ENCODE peak calls at places on chromosomes 16 and 17, in seven cellular contexts. Q is colonic mucosa; E is posterior cingulate gyrus; I is A172; A is neuronal stem cell; T is stimulated activated CD8-positive, alpha-beta memory T cell treated with anti-CD3 and anti-CD28 coated beads, Interleukin-4, amount 100 ng/mL, for 24 hours; U is mesendoderm. J is an unnamed sample.

GRCh38 chr16:85914423-85914794 is 15.4 kb downstream of the IRF8 start:
- DNase-seq in T (no peak), Q (no peak), A (no peak), E (no peak), U (no peak), I (no peak), J (no peak)

GRCh38 chr16:14007460-14007859 is 63.7 kb upstream of the MRTFB start:
- DNase-seq in E (no peak), A (no peak), Q (no peak), U (no peak), I (peak; percentile 34), T (no peak), J (no peak)

GRCh38 chr16:10828851-10829331 is 10.3 kb upstream of the TVP23A start:
- DNase-seq in U (no peak), Q (peak; percentile 78), T (no peak), E (peak; percentile 71), A (no peak), I (peak; percentile 55), J (peak; percentile 78)

GRCh38 chr16:50246299-50247122 is 19.8 kb upstream of the ADCY7 start:
- DNase-seq in U (peak; percentile 41), A (no peak), E (no peak), T (no peak), I (no peak), Q (peak; percentile 29), J (peak; percentile 6)

GRCh38 chr17:83030432-83030831 is 49.0 kb upstream of the METRNL start:
- DNase-seq in T (no peak), Q (no peak), I (no peak), U (no peak), E (no peak), A (no peak), J (no peak)

GRCh38 chr16:57017251-57017650 is 27.9 kb downstream of the NLRC5 start:
- DNase-seq in I (peak; percentile 18), U (no peak), Q (no peak), T (no peak), E (no peak), A (no peak), J (peak; percentile 71)

GRCh38 chr16:69482410-69482951 is 58.1 kb downstream of the CYB5B start:
- DNase-seq in A (no peak), I (peak; percentile 88), E (peak; percentile 23), U (no peak), Q (peak; percentile 28), T (no peak), J (no peak)

GRCh38 chr16:75854117-75854516 is 127.8 kb upstream of the CPHXL start:
- DNase-seq in U (no peak), Q (no peak), E (no peak), T (no peak), I (no peak), A (no peak), J (no peak)

GRCh38 chr17:8477653-8478441 is 42.2 kb downstream of the NDEL1 start:
- DNase-seq in T (no peak), A (no peak), U (no peak), E (no peak), Q (no peak), I (no peak), J (no peak)

GRCh38 chr17:76805319-76805718 is 62.9 kb upstream of the MGAT5B start:
- DNase-seq in U (no peak), T (no peak), A (no peak), E (no peak), Q (no peak), I (peak; percentile 49), J (peak; percentile 29)

GRCh38 chr17:55116440-55116914 is 147.9 kb downstream of the STXBP4 start:
- DNase-seq in E (no peak), I (no peak), U (no peak), T (no peak), Q (no peak), A (no peak), J (no peak)

GRCh38 chr17:7383742-7384488 is 3.0 kb downstream of the TNK1 start:
- DNase-seq in U (peak; percentile 80), I (no peak), T (peak; percentile 61), Q (no peak), A (no peak), E (peak; percentile 40), J (no peak)

GRCh38 chr17:77516902-77517301 is 376.1 kb downstream of the SEC14L1 start:
- DNase-seq in I (peak; percentile 73), T (no peak), E (no peak), Q (no peak), A (no peak), U (peak; percentile 35), J (peak; percentile 84)

GRCh38 chr17:35257080-35257701 is 14.3 kb downstream of the SLFN5 start:
- DNase-seq in I (peak; percentile 84), Q (peak; percentile 74), E (no peak), T (no peak), U (no peak), A (no peak), J (peak; percentile 67)

GRCh38 chr17:40671282-40671681 is 6.3 kb upstream of the KRT222 start:
- DNase-seq in Q (no peak), A (no peak), U (no peak), T (no peak), E (no peak), I (no peak), J (no peak)

GRCh38 chr16:79874391-79874790 is 273.9 kb upstream of the MAF start:
- DNase-seq in A (no peak), E (no peak), Q (no peak), U (no peak), I (no peak), T (no peak), J (peak; percentile 97)

GRCh38 chr17:15941781-15942180 is 3.1 kb upstream of the ADORA2B start:
- DNase-seq in U (no peak), Q (no peak), E (no peak), I (no peak), A (no peak), T (no peak), J (peak; percentile 40)

GRCh38 chr17:32528825-32529224 is 42.0 kb downstream of the CDK5R1 start:
- DNase-seq in Q (no peak), A (no peak), U (no peak), I (no peak), E (no peak), T (no peak), J (no peak)

GRCh38 chr16:85252014-85252413 is 139.7 kb upstream of the CIBAR2 start:
- DNase-seq in Q (no peak), T (no peak), I (no peak), A (no peak), E (no peak), U (no peak), J (no peak)

GRCh38 chr17:43398724-43399595 is at the start of gene ARL4D:
- DNase-seq in E (peak; percentile 89), I (peak; percentile 63), Q (peak; percentile 92), U (peak; percentile 89), T (peak; percentile 74), A (peak; percentile 86), J (peak; percentile 67)

GRCh38 chr16:78130950-78131349 is 31.5 kb downstream of the WWOX start:
- DNase-seq in A (no peak), I (no peak), Q (no peak), T (no peak), U (no peak), E (no peak), J (no peak)

GRCh38 chr16:50326835-50327465 is 41.8 kb downstream of the BRD7 start:
- DNase-seq in A (peak; percentile 8), I (peak; percentile 29), U (peak; percentile 77), Q (no peak), T (peak; percentile 38), E (no peak), J (no peak)

GRCh38 chr17:10871914-10872313 is 34.0 kb upstream of the PIRT start:
- DNase-seq in U (no peak), A (no peak), T (no peak), I (no peak), Q (peak; percentile 23), E (no peak), J (no peak)

GRCh38 chr16:86775401-86775985 is 197.1 kb downstream of the FOXL1 start:
- DNase-seq in Q (no peak), U (peak; percentile 44), E (no peak), A (no peak), T (no peak), I (peak; percentile 52), J (peak; percentile 50)

GRCh38 chr16:88329726-88330700 is 52.7 kb upstream of the ZNF469 start:
- DNase-seq in T (no peak), A (no peak), E (no peak), U (no peak), Q (no peak), I (no peak), J (no peak)

GRCh38 chr17:38579934-38580333 is 25.8 kb downstream of the SRCIN1 start:
- DNase-seq in U (peak; percentile 72), I (peak; percentile 56), Q (no peak), E (peak; percentile 78), T (no peak), A (no peak), J (peak; percentile 76)

GRCh38 chr16:30004424-30004776 is 6.4 kb downstream of the DOC2A start:
- DNase-seq in T (no peak), Q (no peak), E (no peak), A (no peak), U (no peak), I (no peak), J (no peak)